ENCODE peak calls at places on chromosome 15, in seven cellular contexts. One of them, this sample, is unnamed.
A peak's percentile ranks its signal among the peaks of the same experiment; 100 is the strongest.

GRCh38 chr15:48499978-48500377 is 145.5 kb downstream of the FBN1 start:
- DNase-seq in GM23338: no peak
- DNase-seq in A673: no peak
- DNase-seq in transverse colon: no peak
- DNase-seq in pancreas: no peak
- DNase-seq in endothelial cell of umbilical vein: no peak
- DNase-seq in heart left ventricle: no peak
- DNase-seq in this sample: no peak

GRCh38 chr15:53627279-53627678 is 132.2 kb downstream of the WDR72 start:
- DNase-seq in GM23338: no peak
- DNase-seq in A673: no peak
- DNase-seq in transverse colon: no peak
- DNase-seq in pancreas: no peak
- DNase-seq in endothelial cell of umbilical vein: no peak
- DNase-seq in heart left ventricle: no peak
- DNase-seq in this sample: no peak

GRCh38 chr15:59292393-59292792 is 80.3 kb downstream of the MYO1E start:
- DNase-seq in GM23338: peak; percentile 50
- DNase-seq in A673: no peak
- DNase-seq in transverse colon: no peak
- DNase-seq in pancreas: no peak
- DNase-seq in endothelial cell of umbilical vein: peak; percentile 91
- DNase-seq in heart left ventricle: no peak
- DNase-seq in this sample: no peak

GRCh38 chr15:85727068-85727467 is 67.7 kb downstream of the KLHL25 start:
- DNase-seq in GM23338: no peak
- DNase-seq in A673: no peak
- DNase-seq in transverse colon: no peak
- DNase-seq in pancreas: no peak
- DNase-seq in endothelial cell of umbilical vein: no peak
- DNase-seq in heart left ventricle: no peak
- DNase-seq in this sample: no peak

GRCh38 chr15:48565560-48566482 is 79.7 kb downstream of the FBN1 start:
- DNase-seq in GM23338: no peak
- DNase-seq in A673: no peak
- DNase-seq in transverse colon: no peak
- DNase-seq in pancreas: no peak
- DNase-seq in endothelial cell of umbilical vein: peak; percentile 98
- DNase-seq in heart left ventricle: no peak
- DNase-seq in this sample: no peak

GRCh38 chr15:58477228-58477627 is 45.4 kb downstream of the LIPC start:
- DNase-seq in GM23338: no peak
- DNase-seq in A673: peak; percentile 20
- DNase-seq in transverse colon: no peak
- DNase-seq in pancreas: no peak
- DNase-seq in endothelial cell of umbilical vein: peak; percentile 35
- DNase-seq in heart left ventricle: no peak
- DNase-seq in this sample: peak; percentile 39

GRCh38 chr15:77528968-77529319 is 103.8 kb downstream of the LINGO1 start:
- DNase-seq in GM23338: no peak
- DNase-seq in A673: no peak
- DNase-seq in transverse colon: no peak
- DNase-seq in pancreas: peak; percentile 33
- DNase-seq in endothelial cell of umbilical vein: no peak
- DNase-seq in heart left ventricle: no peak
- DNase-seq in this sample: no peak

GRCh38 chr15:57234156-57234555 is 142.1 kb upstream of the CGNL1 start:
- DNase-seq in GM23338: no peak
- DNase-seq in A673: no peak
- DNase-seq in transverse colon: no peak
- DNase-seq in pancreas: no peak
- DNase-seq in endothelial cell of umbilical vein: no peak
- DNase-seq in heart left ventricle: no peak
- DNase-seq in this sample: no peak

GRCh38 chr15:91992940-91993339 is 139.4 kb downstream of the SLCO3A1 start:
- DNase-seq in GM23338: no peak
- DNase-seq in A673: no peak
- DNase-seq in transverse colon: no peak
- DNase-seq in pancreas: no peak
- DNase-seq in endothelial cell of umbilical vein: no peak
- DNase-seq in heart left ventricle: no peak
- DNase-seq in this sample: no peak

GRCh38 chr15:42066764-42067415 is 27.5 kb downstream of the PLA2G4D start:
- DNase-seq in GM23338: no peak
- DNase-seq in A673: no peak
- DNase-seq in transverse colon: no peak
- DNase-seq in pancreas: no peak
- DNase-seq in endothelial cell of umbilical vein: no peak
- DNase-seq in heart left ventricle: no peak
- DNase-seq in this sample: peak; percentile 35

GRCh38 chr15:80892414-80892813 is 97.2 kb downstream of the MESD start:
- DNase-seq in GM23338: no peak
- DNase-seq in A673: no peak
- DNase-seq in transverse colon: no peak
- DNase-seq in pancreas: no peak
- DNase-seq in endothelial cell of umbilical vein: no peak
- DNase-seq in heart left ventricle: no peak
- DNase-seq in this sample: no peak

GRCh38 chr15:68017221-68017620 is 36.9 kb upstream of the PIAS1 start:
- DNase-seq in GM23338: no peak
- DNase-seq in A673: no peak
- DNase-seq in transverse colon: no peak
- DNase-seq in pancreas: no peak
- DNase-seq in endothelial cell of umbilical vein: no peak
- DNase-seq in heart left ventricle: no peak
- DNase-seq in this sample: no peak

GRCh38 chr15:55858661-55859060 is 115.7 kb upstream of the PRTG start:
- DNase-seq in GM23338: no peak
- DNase-seq in A673: peak; percentile 10
- DNase-seq in transverse colon: no peak
- DNase-seq in pancreas: no peak
- DNase-seq in endothelial cell of umbilical vein: no peak
- DNase-seq in heart left ventricle: no peak
- DNase-seq in this sample: no peak

GRCh38 chr15:78264304-78265136 is at the start of gene DNAJA4:
- DNase-seq in GM23338: peak; percentile 76
- DNase-seq in A673: peak; percentile 63
- DNase-seq in transverse colon: peak; percentile 63
- DNase-seq in pancreas: peak; percentile 79
- DNase-seq in endothelial cell of umbilical vein: peak; percentile 42
- DNase-seq in heart left ventricle: peak; percentile 85
- DNase-seq in this sample: no peak

GRCh38 chr15:91258436-91258779 is 158.4 kb downstream of the SV2B start:
- DNase-seq in GM23338: peak; percentile 60
- DNase-seq in A673: no peak
- DNase-seq in transverse colon: no peak
- DNase-seq in pancreas: no peak
- DNase-seq in endothelial cell of umbilical vein: no peak
- DNase-seq in heart left ventricle: peak; percentile 37
- DNase-seq in this sample: no peak

GRCh38 chr15:50119063-50119700 is at the start of gene ATP8B4:
- DNase-seq in GM23338: peak; percentile 51
- DNase-seq in A673: peak; percentile 9
- DNase-seq in transverse colon: no peak
- DNase-seq in pancreas: no peak
- DNase-seq in endothelial cell of umbilical vein: no peak
- DNase-seq in heart left ventricle: no peak
- DNase-seq in this sample: no peak

GRCh38 chr15:50114381-50114780 is 4.7 kb downstream of the ATP8B4 start:
- DNase-seq in GM23338: no peak
- DNase-seq in A673: no peak
- DNase-seq in transverse colon: no peak
- DNase-seq in pancreas: no peak
- DNase-seq in endothelial cell of umbilical vein: no peak
- DNase-seq in heart left ventricle: peak; percentile 49
- DNase-seq in this sample: no peak

GRCh38 chr15:50117628-50118027 is 1.4 kb downstream of the ATP8B4 start:
- DNase-seq in GM23338: no peak
- DNase-seq in A673: no peak
- DNase-seq in transverse colon: no peak
- DNase-seq in pancreas: no peak
- DNase-seq in endothelial cell of umbilical vein: no peak
- DNase-seq in heart left ventricle: no peak
- DNase-seq in this sample: no peak

GRCh38 chr15:50113187-50113505 is 5.9 kb downstream of the ATP8B4 start:
- DNase-seq in GM23338: no peak
- DNase-seq in A673: no peak
- DNase-seq in transverse colon: no peak
- DNase-seq in pancreas: no peak
- DNase-seq in endothelial cell of umbilical vein: no peak
- DNase-seq in heart left ventricle: no peak
- DNase-seq in this sample: no peak

GRCh38 chr15:50116477-50116876 is 2.6 kb downstream of the ATP8B4 start:
- DNase-seq in GM23338: peak; percentile 92
- DNase-seq in A673: peak; percentile 12
- DNase-seq in transverse colon: no peak
- DNase-seq in pancreas: no peak
- DNase-seq in endothelial cell of umbilical vein: peak; percentile 6
- DNase-seq in heart left ventricle: no peak
- DNase-seq in this sample: no peak
- TF ChIP-seq CTCF in GM23338: peak; percentile 79
- TF ChIP-seq CTCF in A673: peak; percentile 42
- TF ChIP-seq CTCF in transverse colon: no peak
- TF ChIP-seq CTCF in pancreas: no peak
- TF ChIP-seq CTCF in endothelial cell of umbilical vein: no peak
- TF ChIP-seq CTCF in heart left ventricle: no peak
- TF ChIP-seq CTCF in this sample: no peak

GRCh38 chr15:38555686-38556334 is 8.8 kb downstream of the RASGRP1 start:
- DNase-seq in GM23338: no peak
- DNase-seq in A673: no peak
- DNase-seq in transverse colon: no peak
- DNase-seq in pancreas: no peak
- DNase-seq in endothelial cell of umbilical vein: no peak
- DNase-seq in heart left ventricle: no peak
- DNase-seq in this sample: no peak

GRCh38 chr15:38559908-38560307 is 4.7 kb downstream of the RASGRP1 start:
- DNase-seq in GM23338: no peak
- DNase-seq in A673: no peak
- DNase-seq in transverse colon: no peak
- DNase-seq in pancreas: no peak
- DNase-seq in endothelial cell of umbilical vein: no peak
- DNase-seq in heart left ventricle: no peak
- DNase-seq in this sample: no peak

GRCh38 chr15:38559131-38559530 is 5.5 kb downstream of the RASGRP1 start:
- DNase-seq in GM23338: no peak
- DNase-seq in A673: no peak
- DNase-seq in transverse colon: no peak
- DNase-seq in pancreas: no peak
- DNase-seq in endothelial cell of umbilical vein: no peak
- DNase-seq in heart left ventricle: no peak
- DNase-seq in this sample: no peak

GRCh38 chr15:38558714-38559059 is 5.9 kb downstream of the RASGRP1 start:
- DNase-seq in GM23338: no peak
- DNase-seq in A673: no peak
- DNase-seq in transverse colon: no peak
- DNase-seq in pancreas: no peak
- DNase-seq in endothelial cell of umbilical vein: no peak
- DNase-seq in heart left ventricle: no peak
- DNase-seq in this sample: no peak

GRCh38 chr15:38557855-38558713 is 6.5 kb downstream of the RASGRP1 start:
- DNase-seq in GM23338: no peak
- DNase-seq in A673: no peak
- DNase-seq in transverse colon: no peak
- DNase-seq in pancreas: no peak
- DNase-seq in endothelial cell of umbilical vein: no peak
- DNase-seq in heart left ventricle: no peak
- DNase-seq in this sample: no peak
- H3K4me1 ChIP-seq in GM23338: no peaks in the 10 kb centered on the region
- H3K4me1 ChIP-seq in A673: no peaks in the 10 kb centered on the region
- H3K4me1 ChIP-seq in transverse colon: no peaks in the 10 kb centered on the region
- H3K4me1 ChIP-seq in pancreas: peaks cover 5% of the 10 kb centered on the region
- H3K4me1 ChIP-seq in endothelial cell of umbilical vein: no peaks in the 10 kb centered on the region
- H3K4me1 ChIP-seq in heart left ventricle: no peaks in the 10 kb centered on the region
- H3K4me1 ChIP-seq in this sample: no peaks in the 10 kb centered on the region

DNA sequence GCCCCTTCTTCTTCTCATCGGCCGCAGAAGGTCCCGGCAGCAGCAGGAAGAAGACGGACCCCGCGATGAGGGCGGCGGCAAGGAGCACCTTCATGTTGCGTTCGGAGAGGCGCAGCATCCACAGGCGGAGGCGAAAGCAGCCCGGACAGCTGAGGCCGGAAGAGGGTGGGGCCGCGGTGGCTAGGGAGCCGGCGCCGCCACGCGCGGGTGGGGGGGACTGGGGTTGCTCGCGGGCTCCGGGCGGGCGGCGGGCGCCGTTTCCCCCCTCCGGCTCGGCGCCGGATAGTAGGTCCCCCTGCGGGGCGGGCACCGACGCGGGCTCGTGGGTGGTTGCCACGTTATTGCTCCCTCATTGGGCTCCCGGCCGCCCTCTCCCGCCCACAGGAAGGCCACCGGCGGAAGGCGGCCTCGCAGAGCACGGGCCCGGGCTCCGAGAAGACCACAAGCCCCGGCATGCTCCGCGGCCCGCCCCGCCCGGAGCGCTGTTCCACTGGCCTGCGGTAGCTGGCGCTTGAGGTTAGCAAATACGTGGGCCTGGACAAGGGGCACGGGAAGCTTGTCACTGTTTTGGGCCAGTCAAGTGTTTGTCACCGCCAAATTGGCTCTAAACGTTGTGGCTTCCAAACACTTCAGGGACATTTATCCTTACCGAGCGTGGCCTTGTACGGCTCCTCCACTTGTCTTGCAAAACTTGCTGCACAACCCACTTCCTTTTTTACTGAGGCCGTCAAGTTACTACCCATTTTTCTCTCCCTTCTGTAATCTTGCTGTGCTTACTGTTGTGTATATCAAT is at the start of gene PPIB:
- DNase-seq in GM23338: peak; percentile 97
- DNase-seq in A673: peak; percentile 99
- DNase-seq in transverse colon: peak; percentile 98
- DNase-seq in pancreas: peak; percentile 98
- DNase-seq in endothelial cell of umbilical vein: peak; percentile 98
- DNase-seq in heart left ventricle: peak; percentile 99
- DNase-seq in this sample: peak; percentile 98
- TF ChIP-seq CTCF in GM23338: peak; percentile 77
- TF ChIP-seq CTCF in A673: peak; percentile 73
- TF ChIP-seq CTCF in transverse colon: peak; percentile 27
- TF ChIP-seq CTCF in pancreas: no peak
- TF ChIP-seq CTCF in endothelial cell of umbilical vein: peak; percentile 39
- TF ChIP-seq CTCF in heart left ventricle: peak; percentile 43
- TF ChIP-seq CTCF in this sample: peak; percentile 24

GRCh38 chr15:89363770-89364169 is 29.1 kb upstream of the POLG start:
- DNase-seq in GM23338: no peak
- DNase-seq in A673: no peak
- DNase-seq in transverse colon: no peak
- DNase-seq in pancreas: no peak
- DNase-seq in endothelial cell of umbilical vein: no peak
- DNase-seq in heart left ventricle: no peak
- DNase-seq in this sample: no peak

GRCh38 chr15:89366656-89367393 is 32.2 kb upstream of the POLG start:
- DNase-seq in GM23338: no peak
- DNase-seq in A673: no peak
- DNase-seq in transverse colon: no peak
- DNase-seq in pancreas: no peak
- DNase-seq in endothelial cell of umbilical vein: no peak
- DNase-seq in heart left ventricle: no peak
- DNase-seq in this sample: no peak

GRCh38 chr15:89364341-89364740 is 29.7 kb upstream of the POLG start:
- DNase-seq in GM23338: no peak
- DNase-seq in A673: no peak
- DNase-seq in transverse colon: peak; percentile 19
- DNase-seq in pancreas: peak; percentile 39
- DNase-seq in endothelial cell of umbilical vein: no peak
- DNase-seq in heart left ventricle: peak; percentile 45
- DNase-seq in this sample: no peak

GRCh38 chr15:89364741-89365450 is 30.3 kb upstream of the POLG start:
- DNase-seq in GM23338: no peak
- DNase-seq in A673: no peak
- DNase-seq in transverse colon: no peak
- DNase-seq in pancreas: peak; percentile 51
- DNase-seq in endothelial cell of umbilical vein: no peak
- DNase-seq in heart left ventricle: no peak
- DNase-seq in this sample: no peak

GRCh38 chr15:89365457-89366055 is 30.9 kb upstream of the POLG start:
- DNase-seq in GM23338: peak; percentile 42
- DNase-seq in A673: no peak
- DNase-seq in transverse colon: no peak
- DNase-seq in pancreas: no peak
- DNase-seq in endothelial cell of umbilical vein: no peak
- DNase-seq in heart left ventricle: no peak
- DNase-seq in this sample: no peak
- H3K4me1 ChIP-seq in GM23338: peaks cover 33% of the 10 kb centered on the region
- H3K4me1 ChIP-seq in A673: peaks cover 4% of the 10 kb centered on the region
- H3K4me1 ChIP-seq in transverse colon: peaks cover 15% of the 10 kb centered on the region
- H3K4me1 ChIP-seq in pancreas: peaks cover 7% of the 10 kb centered on the region
- H3K4me1 ChIP-seq in endothelial cell of umbilical vein: no peaks in the 10 kb centered on the region
- H3K4me1 ChIP-seq in heart left ventricle: peaks cover 2% of the 10 kb centered on the region
- H3K4me1 ChIP-seq in this sample: peaks cover 29% of the 10 kb centered on the region

This sample was measured in suprapubic skin.